ENCODE peak calls at places on chromosome 18, in six cellular contexts. O is mammary epithelial cell; G is neural crest cell; R is activated T-helper 1 cell treated with anti-CD3 and anti-CD28 coated beads, Interleukin-2, amount 50 U/mL, for 16 hours; D is frontal cortex; N is choroid plexus epithelial cell. B is an unnamed sample.

GRCh38 chr18:24388975-24389374 is 8.6 kb downstream of the OSBPL1A start:
- DNase-seq in N (no peak), D (no peak), R (no peak), O (no peak), G (no peak), B (no peak)

GRCh38 chr18:48486762-48487161 is 52.1 kb upstream of the CTIF start:
- DNase-seq in O (no peak), N (peak), G (no peak), R (no peak), D (no peak), B (peak)

GRCh38 chr18:7382631-7383335 is 151.9 kb downstream of the LRRC30 start:
- DNase-seq in R (no peak), N (no peak), G (no peak), O (no peak), D (no peak), B (no peak)

GRCh38 chr18:394997-395383 is 105.5 kb downstream of the COLEC12 start:
- DNase-seq in G (no peak), R (no peak), N (peak), D (no peak), O (no peak), B (peak)

GRCh38 chr18:6055711-6056110 is 160.4 kb upstream of the TMEM200C start:
- DNase-seq in D (no peak), N (peak), R (no peak), O (no peak), G (no peak), B (peak)

GRCh38 chr18:41972067-41973000 is 17.3 kb downstream of the PIK3C3 start:
- DNase-seq in N (no peak), G (no peak), O (no peak), R (no peak), D (no peak), B (peak)

GRCh38 chr18:35162995-35163394 is 77.8 kb upstream of the ZNF397 start:
- DNase-seq in G (no peak), O (no peak), N (peak), R (no peak), D (no peak), B (no peak)

GRCh38 chr18:79485788-79486355 is 90.1 kb downstream of the NFATC1 start:
- DNase-seq in D (peak), R (no peak), O (no peak), G (no peak), N (peak), B (peak)

GRCh38 chr18:44546954-44547353 is 133.7 kb upstream of the SETBP1 start:
- DNase-seq in G (no peak), O (no peak), N (no peak), D (no peak), R (no peak), B (no peak)

GRCh38 chr18:79245517-79246001 is 150.2 kb upstream of the NFATC1 start:
- DNase-seq in G (no peak), O (no peak), R (peak), D (no peak), N (no peak), B (no peak)

GRCh38 chr18:78271790-78272189 is 707.8 kb upstream of the SALL3 start:
- DNase-seq in D (no peak), G (no peak), O (no peak), R (no peak), N (no peak), B (no peak)

GRCh38 chr18:35442701-35443100 is 55.1 kb downstream of the INO80C start:
- DNase-seq in N (no peak), R (no peak), D (no peak), G (no peak), O (no peak), B (no peak)

GRCh38 chr18:49561377-49562193 is at the start of gene LIPG:
- DNase-seq in N (peak), G (peak), O (peak), R (peak), D (peak), B (peak)

GRCh38 chr18:31835528-31836138 is 75.0 kb upstream of the SLC25A52 start:
- DNase-seq in D (no peak), R (no peak), G (no peak), N (peak), O (peak), B (peak)

GRCh38 chr18:45749918-45750689 is 26.1 kb downstream of the SLC14A1 start:
- DNase-seq in D (no peak), G (no peak), O (no peak), N (peak), R (no peak), B (no peak)

GRCh38 chr18:48792611-48793368 is 158.0 kb downstream of the SMAD7 start:
- DNase-seq in R (no peak), N (no peak), O (no peak), G (no peak), D (no peak), B (no peak)

GRCh38 chr18:79216176-79216575 is 147.0 kb downstream of the ATP9B start:
- DNase-seq in R (no peak), G (no peak), N (no peak), O (no peak), D (no peak), B (no peak)

GRCh38 chr18:13222371-13223281 is 4.1 kb downstream of the LDLRAD4 start:
- DNase-seq in R (no peak), O (no peak), N (peak), G (no peak), D (no peak), B (peak)

GRCh38 chr18:22466608-22467390 is 49.1 kb upstream of the CTAGE1 start:
- DNase-seq in D (no peak), N (peak), G (no peak), R (no peak), O (peak), B (peak)

GRCh38 chr18:77304263-77304662 is 54.6 kb downstream of the GALR1 start:
- DNase-seq in R (no peak), G (no peak), N (no peak), O (no peak), D (no peak), B (no peak)

GRCh38 chr18:79927597-79928562 is 23.6 kb downstream of the SLC66A2 start:
- DNase-seq in G (no peak), D (no peak), N (no peak), O (no peak), R (no peak), B (no peak)

GRCh38 chr18:75554644-75555043 is 127.1 kb upstream of the SMIM21 start:
- DNase-seq in G (no peak), D (no peak), O (no peak), N (no peak), R (no peak), B (no peak)

B was measured in astrocyte of the spinal cord.